ENCODE peak calls at places on chromosomes 13 and 19, in nine cellular contexts. Y is IMR-90, W is fibroblast of lung, N is mesendoderm, O is mammary epithelial cell, B is endothelial cell of umbilical vein, C is GM23248, H is adipocyte, J is neuronal stem cell. F is an unnamed sample.

GRCh38 chr19:48638831-48639381 is 1.7 kb upstream of the DBP start:
- DNase-seq in H (no peak), B (no peak), O (no peak), Y (no peak), N (no peak), C (peak), J (no peak), W (no peak), F (peak)

GRCh38 chr19:51402117-51402516 is 11.7 kb upstream of the C19orf84 start:
- DNase-seq in W (no peak), O (no peak), Y (no peak), N (no peak), C (no peak), H (no peak), B (no peak), J (no peak), F (no peak)

GRCh38 chr13:110914293-110915056 is 394 bp downstream of the ANKRD10 start:
- DNase-seq in B (peak), H (peak), C (peak), O (no peak), J (peak), W (peak), Y (peak), N (peak), F (peak)

GRCh38 chr13:67298297-67298696 is 68.2 kb upstream of the PCDH9 start:
- DNase-seq in W (peak), H (no peak), B (no peak), Y (peak), N (no peak), C (no peak), J (no peak), O (no peak), F (no peak)

GRCh38 chr13:24613128-24613527 is 67.1 kb upstream of the ATP12A start:
- DNase-seq in B (no peak), W (no peak), Y (no peak), C (no peak), N (no peak), O (no peak), H (no peak), J (no peak), F (no peak)

GRCh38 chr19:51364200-51365106 is 1.7 kb downstream of the ETFB start:
- DNase-seq in N (no peak), H (no peak), B (no peak), Y (no peak), W (no peak), C (peak), J (no peak), O (peak), F (no peak)

GRCh38 chr19:54463531-54464043 is at the start of gene LENG9:
- DNase-seq in N (peak), H (peak), O (peak), Y (peak), W (peak), J (peak), C (peak), B (peak), F (peak)

GRCh38 chr13:28685892-28686291 is 27.0 kb downstream of the POMP start:
- DNase-seq in O (no peak), Y (no peak), H (no peak), W (no peak), J (no peak), N (no peak), B (no peak), C (no peak), F (no peak)

GRCh38 chr19:41694831-41695635 is 7.0 kb upstream of the CEACAM7 start:
- DNase-seq in N (no peak), H (no peak), O (no peak), J (no peak), W (no peak), Y (no peak), C (no peak), B (no peak), F (no peak)

GRCh38 chr13:57858376-57858775 is 226.8 kb downstream of the PCDH17 start:
- DNase-seq in C (no peak), J (no peak), B (no peak), Y (no peak), H (no peak), N (no peak), O (no peak), W (no peak), F (no peak)

GRCh38 chr13:24618219-24618955 is 61.8 kb upstream of the ATP12A start:
- DNase-seq in N (no peak), Y (no peak), J (no peak), C (no peak), O (no peak), B (no peak), W (peak), H (no peak), F (no peak)

GRCh38 chr13:90293793-90294361 is 1053.6 kb upstream of the MIR17HG start:
- DNase-seq in O (no peak), C (peak), N (no peak), J (no peak), Y (no peak), H (no peak), W (peak), B (no peak), F (no peak)

GRCh38 chr19:21128901-21129698 is 12.7 kb upstream of the ZNF431 start:
- DNase-seq in C (no peak), W (no peak), H (no peak), O (no peak), N (no peak), B (no peak), Y (no peak), J (no peak), F (no peak)

GRCh38 chr13:98541211-98541610 is 35.7 kb downstream of the STK24 start:
- DNase-seq in N (no peak), Y (no peak), C (peak), O (no peak), B (peak), J (no peak), W (no peak), H (peak), F (peak)

GRCh38 chr13:30115257-30115600 is 192.1 kb downstream of the KATNAL1 start:
- DNase-seq in C (no peak), Y (no peak), J (no peak), H (no peak), B (no peak), O (no peak), W (no peak), N (no peak), F (no peak)

GRCh38 chr13:30114586-30115256 is 192.6 kb downstream of the KATNAL1 start:
- DNase-seq in O (peak), Y (peak), B (peak), H (peak), N (peak), C (peak), J (peak), W (peak), F (peak)

GRCh38 chr13:30113531-30113930 is 193.8 kb downstream of the KATNAL1 start:
- DNase-seq in W (no peak), O (no peak), B (no peak), C (peak), Y (no peak), J (no peak), H (peak), N (no peak), F (no peak)

GRCh38 chr13:30112602-30113435 is 194.5 kb downstream of the KATNAL1 start:
- DNase-seq in H (peak), O (peak), C (peak), B (peak), W (peak), Y (peak), N (peak), J (peak), F (peak)

GRCh38 chr13:30113983-30114491 is 193.3 kb downstream of the KATNAL1 start:
- DNase-seq in B (no peak), O (no peak), Y (no peak), N (peak), H (no peak), C (peak), W (no peak), J (no peak), F (peak)
- H3K4me3 ChIP-seq in B (no peak), O (peak), Y (no peak), N (no peak), H (peak), C (peak), W (no peak), J (no peak), F (peak)

GRCh38 chr19:11052391-11052790 is 36.9 kb upstream of the LDLR start:
- DNase-seq in J (no peak), Y (no peak), N (peak), W (no peak), C (no peak), H (no peak), O (no peak), B (no peak), F (no peak)
- H3K9ac ChIP-seq in J (no peak), Y (no peak), N (no peak), W (no peak), C (no peak), H (no peak), O (no peak), B (no peak), F (no peak)

GRCh38 chr19:19538077-19538764 is at the start of gene CILP2:
- DNase-seq in C (peak), B (no peak), H (peak), N (peak), O (no peak), J (peak), W (no peak), Y (no peak), F (peak)
- H3K4me3 ChIP-seq in C (peak), B (no peak), H (no peak), N (no peak), O (no peak), J (peak), W (peak), Y (no peak), F (peak)

DNA sequence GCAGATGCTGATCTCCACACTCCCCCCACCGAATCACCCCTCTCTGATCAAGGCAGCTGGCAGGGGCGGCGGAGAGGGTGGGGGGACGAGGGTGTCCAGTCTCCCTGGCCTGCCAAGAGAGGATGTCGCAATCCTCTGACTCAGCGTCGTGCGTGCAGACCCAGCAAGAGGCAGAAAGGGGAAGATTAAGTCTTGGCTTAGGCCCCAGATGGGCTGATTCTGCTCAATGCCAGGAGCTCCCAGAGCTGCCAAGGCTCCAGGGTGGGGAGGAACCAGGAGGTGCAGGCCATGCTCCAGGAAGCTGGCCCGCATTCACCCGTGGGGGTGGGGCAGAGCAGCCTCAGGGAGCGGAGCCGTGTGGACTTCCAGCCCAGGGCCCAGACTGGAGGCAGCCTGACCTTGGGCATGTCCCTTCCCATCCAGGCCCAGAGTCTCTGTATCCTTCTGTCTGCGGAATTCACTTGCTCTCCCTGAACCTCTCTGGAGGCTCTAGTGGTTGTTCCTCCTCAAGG is 6.6 kb upstream of the BCL3 start:
- DNase-seq in Y (peak), N (peak), J (no peak), O (peak), H (peak), W (peak), B (peak), C (peak), F (peak)
- H3K9ac ChIP-seq in Y (peak), N (peak), J (no peak), O (no peak), H (peak), W (no peak), B (peak), C (peak), F (no peak)

GRCh38 chr19:17158584-17158983 is 56.6 kb upstream of the USE1 start:
- DNase-seq in N (no peak), O (no peak), Y (no peak), H (no peak), B (no peak), C (no peak), J (no peak), W (no peak), F (no peak)

GRCh38 chr19:17156947-17157302 is 58.2 kb upstream of the USE1 start:
- DNase-seq in Y (no peak), C (no peak), B (no peak), H (no peak), J (no peak), W (no peak), N (no peak), O (no peak), F (no peak)

GRCh38 chr19:17162580-17162979 is 52.6 kb upstream of the USE1 start:
- DNase-seq in N (no peak), O (no peak), C (no peak), W (no peak), H (no peak), Y (no peak), J (no peak), B (no peak), F (no peak)

GRCh38 chr19:17160908-17161307 is 54.2 kb upstream of the USE1 start:
- DNase-seq in J (no peak), C (no peak), O (no peak), N (no peak), W (no peak), B (no peak), H (no peak), Y (no peak), F (no peak)

GRCh38 chr19:17159466-17160393 is 55.4 kb upstream of the USE1 start:
- DNase-seq in O (peak), J (no peak), H (peak), N (peak), B (no peak), W (no peak), Y (peak), C (peak), F (peak)
- H3K4me3 ChIP-seq in O (no peak), J (no peak), H (no peak), N (no peak), B (no peak), W (no peak), Y (no peak), C (no peak), F (no peak)

GRCh38 chr19:46466536-46467199 is 4.7 kb downstream of the PNMA8A start:
- DNase-seq in Y (peak), C (peak), B (no peak), W (peak), H (peak), N (no peak), J (no peak), O (peak), F (no peak)
- H3K9ac ChIP-seq in Y (no peak), C (peak), B (no peak), W (no peak), H (peak), N (no peak), J (no peak), O (peak), F (no peak)

GRCh38 chr13:74131206-74131605 is 3.0 kb downstream of the KLF12 start:
- DNase-seq in J (no peak), O (no peak), H (peak), N (no peak), B (no peak), C (no peak), W (no peak), Y (no peak), F (no peak)

GRCh38 chr13:74134226-74134776 is at the start of gene KLF12:
- DNase-seq in W (peak), C (peak), B (peak), J (peak), N (peak), O (peak), Y (peak), H (peak), F (peak)

GRCh38 chr13:74132768-74133656 is 1.2 kb downstream of the KLF12 start:
- DNase-seq in N (peak), Y (peak), B (peak), C (peak), H (peak), J (peak), W (peak), O (peak), F (peak)

GRCh38 chr13:74133657-74134201 is 475 bp downstream of the KLF12 start:
- DNase-seq in O (peak), N (peak), W (peak), B (peak), C (peak), Y (peak), J (peak), H (peak), F (peak)

DNA sequence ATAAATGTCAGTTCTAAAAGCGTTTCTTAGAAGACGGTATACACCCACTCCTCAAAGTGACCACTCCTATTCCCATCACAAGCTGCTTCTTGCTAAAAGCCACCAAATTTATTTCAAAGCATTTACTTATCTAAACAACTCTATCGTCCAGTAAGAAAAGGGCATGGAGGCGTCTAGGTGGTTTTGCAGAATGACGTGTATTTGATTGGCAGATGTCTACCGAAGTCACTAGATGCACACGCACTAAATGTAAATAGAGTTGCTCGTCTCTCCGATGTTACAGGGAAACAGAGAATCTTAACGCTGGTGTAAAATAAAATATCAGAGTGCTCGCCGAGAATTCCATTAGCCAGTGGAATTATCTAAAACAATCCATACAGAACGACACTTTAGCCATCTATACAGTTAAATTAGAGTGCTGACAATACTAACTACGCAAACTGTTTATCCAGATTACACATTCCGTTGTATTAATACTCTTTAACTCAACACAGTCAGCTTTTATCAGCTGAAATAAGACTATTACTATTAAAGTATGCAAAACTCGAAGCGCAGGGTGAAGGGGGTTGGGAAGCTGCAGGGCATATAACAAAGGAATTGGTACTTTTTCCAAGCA is 1.9 kb downstream of the KLF12 start:
- DNase-seq in B (peak), W (peak), C (peak), H (peak), O (peak), N (no peak), Y (peak), J (no peak), F (no peak)
- H3K4me3 ChIP-seq in B (peak), W (peak), C (peak), H (peak), O (peak), N (peak), Y (peak), J (peak), F (peak)

DNA sequence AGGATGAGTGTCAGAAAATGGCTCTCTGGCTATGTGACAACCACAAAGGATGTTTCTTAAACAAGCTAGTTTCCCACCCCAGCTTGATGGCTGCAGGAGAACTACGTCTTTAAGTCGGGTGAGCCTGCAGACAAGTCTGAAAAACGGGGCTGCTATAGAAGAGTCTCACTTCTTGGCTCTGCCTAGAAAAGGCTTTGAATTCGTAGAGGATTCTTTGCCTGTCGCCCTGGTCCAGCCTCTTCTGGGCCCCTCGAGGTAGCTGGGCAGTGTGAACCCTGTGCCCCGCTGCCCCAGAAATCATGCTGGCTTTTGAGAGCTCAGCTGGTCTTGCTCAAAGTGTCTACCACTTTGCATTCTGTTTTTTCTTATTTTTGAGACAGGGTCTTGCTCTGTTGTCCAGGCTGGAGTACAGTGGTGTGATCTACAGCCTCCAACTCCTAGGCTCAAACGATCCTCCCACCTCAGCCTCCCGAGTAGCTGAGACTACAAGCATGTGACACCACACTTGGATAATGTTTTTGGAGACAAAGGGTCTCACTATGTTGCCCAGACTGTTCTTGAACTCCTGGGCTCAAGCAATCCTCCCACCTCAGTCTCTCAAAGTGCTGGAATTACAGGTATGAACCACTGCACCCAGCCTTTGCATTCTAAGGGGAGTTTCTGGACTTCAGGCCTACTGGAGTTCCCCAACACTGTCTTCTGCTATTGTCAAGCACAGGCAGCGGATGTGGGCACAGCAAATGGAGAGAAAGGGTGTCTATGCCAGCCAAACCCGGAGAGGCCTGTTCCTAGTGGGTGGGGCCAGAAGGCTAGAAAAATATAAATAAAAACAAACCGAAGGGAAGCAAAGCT is 6.5 kb downstream of the CEBPA start:
- DNase-seq in Y (no peak), O (no peak), B (no peak), N (no peak), W (no peak), H (no peak), C (no peak), J (no peak), F (no peak)
- H3K9ac ChIP-seq in Y (no peak), O (no peak), B (no peak), N (no peak), W (no peak), H (no peak), C (no peak), J (no peak), F (no peak)

DNA sequence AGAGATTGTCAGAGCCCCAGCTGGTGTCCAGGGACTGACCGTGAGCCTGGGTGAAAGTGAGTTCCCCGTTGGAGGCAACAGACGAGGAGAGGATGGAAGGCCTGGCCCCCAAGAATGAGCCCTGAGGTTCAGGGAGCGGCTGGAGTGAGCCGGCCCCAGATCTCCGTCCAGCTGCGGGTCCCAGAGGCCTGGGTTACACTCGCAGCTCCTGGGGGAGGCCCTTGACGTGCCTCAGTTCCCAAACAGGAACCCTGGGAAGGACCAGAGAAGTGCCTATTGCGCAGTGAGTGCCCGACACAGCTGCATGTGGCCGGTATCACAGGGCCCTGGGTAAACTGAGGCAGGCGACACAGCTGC is 1.1 kb upstream of the ELANE start:
- DNase-seq in B (no peak), O (no peak), C (no peak), H (no peak), N (no peak), J (no peak), Y (no peak), W (no peak), F (no peak)
- H3K4me3 ChIP-seq in B (no peak), O (no peak), C (peak), H (peak), N (no peak), J (no peak), Y (no peak), W (no peak), F (no peak)

F was measured in endodermal cell.